ENCODE peak calls at places on chromosome 16, in four cellular contexts. B, E, W and N are unnamed samples.

GRCh38 chr16:56450275-56450889 is 750 bp downstream of the NUDT21 start:
- DNase-seq in B (peak; percentile 33), E (no peak), W (no peak), N (no peak)

GRCh38 chr16:29705030-29705429 is 26.1 kb downstream of the QPRT start:
- DNase-seq in B (no peak), E (no peak), W (no peak), N (no peak)

GRCh38 chr16:80954985-80955384 is 51.7 kb downstream of the CMC2 start:
- DNase-seq in W (no peak), B (no peak), E (no peak), N (peak; percentile 56)

GRCh38 chr16:68689921-68690320 is 44.8 kb downstream of the CDH3 start:
- DNase-seq in W (no peak), E (no peak), B (no peak), N (no peak)

GRCh38 chr16:66924527-66925321 is 611 bp downstream of the RRAD start:
- DNase-seq in E (no peak), B (no peak), W (peak; percentile 92), N (no peak)

GRCh38 chr16:84844049-84844350 is 24.2 kb downstream of the CRISPLD2 start:
- DNase-seq in W (no peak), E (no peak), B (no peak), N (no peak)

GRCh38 chr16:87407511-87408112 is 15.5 kb downstream of the MAP1LC3B start:
- DNase-seq in W (no peak), E (peak; percentile 84), B (no peak), N (no peak)

GRCh38 chr16:68281368-68282063 is 17.2 kb downstream of the SLC7A6 start:
- DNase-seq in W (no peak), E (no peak), B (no peak), N (peak; percentile 97)

GRCh38 chr16:10339777-10340752 is 45.8 kb upstream of the ATF7IP2 start:
- DNase-seq in B (no peak), W (peak; percentile 20), E (no peak), N (no peak)

GRCh38 chr16:28093383-28093725 is 29.8 kb upstream of the GSG1L start:
- DNase-seq in W (no peak), B (no peak), E (no peak), N (no peak)

GRCh38 chr16:68992521-68992920 is 112.9 kb upstream of the HAS3 start:
- DNase-seq in W (no peak), B (no peak), E (no peak), N (peak; percentile 70)

GRCh38 chr16:71627631-71628236 is 1.8 kb downstream of the MARVELD3 start:
- DNase-seq in B (no peak), W (peak; percentile 33), E (no peak), N (no peak)

GRCh38 chr16:12558641-12559040 is 245.0 kb downstream of the CPPED1 start:
- DNase-seq in E (no peak), W (no peak), B (no peak), N (peak; percentile 35)

GRCh38 chr16:47927330-47927729 is 228.5 kb downstream of the ABCC12 start:
- DNase-seq in B (no peak), W (no peak), E (no peak), N (no peak)

GRCh38 chr16:68300736-68301459 is 9.8 kb downstream of the SLC7A6OS start:
- DNase-seq in W (no peak), B (no peak), E (no peak), N (no peak)

GRCh38 chr16:76607317-76607716 is 330.1 kb downstream of the CNTNAP4 start:
- DNase-seq in B (no peak), E (no peak), W (no peak), N (no peak)

GRCh38 chr16:57720142-57720575 is 15.4 kb upstream of the KATNB1 start:
- DNase-seq in B (peak; percentile 51), W (peak; percentile 70), E (no peak), N (peak; percentile 72)

GRCh38 chr16:27322858-27323780 is 9.3 kb downstream of the IL4R start:
- DNase-seq in B (no peak), W (no peak), E (no peak), N (peak; percentile 89)

GRCh38 chr16:75273054-75273925 is 21.9 kb upstream of the BCAR1 start:
- DNase-seq in B (no peak), E (no peak), W (no peak), N (no peak)

GRCh38 chr16:76535-77272 is 1.3 kb upstream of the MPG start:
- DNase-seq in W (peak; percentile 86), E (no peak), B (no peak), N (peak; percentile 66)

GRCh38 chr16:27377666-27378485 is 24.1 kb upstream of the IL21R start:
- DNase-seq in B (no peak), W (no peak), E (peak; percentile 72), N (no peak)

GRCh38 chr16:57427307-57427706 is 19.9 kb downstream of the CIAPIN1 start:
- DNase-seq in E (no peak), B (no peak), W (no peak), N (no peak)

GRCh38 chr16:84686702-84687298 is 13.0 kb upstream of the USP10 start:
- DNase-seq in W (no peak), B (no peak), E (no peak), N (no peak)

GRCh38 chr16:76268824-76269223 is 8.4 kb upstream of the CNTNAP4 start:
- DNase-seq in B (no peak), E (peak; percentile 13), W (no peak), N (no peak)

GRCh38 chr16:78985736-78986605 is 614.6 kb downstream of the MAF start:
- DNase-seq in B (no peak), W (no peak), E (no peak), N (no peak)
- TF ChIP-seq TARDBP in B (no peak), W (no peak), E (no peak), N (no peak)

GRCh38 chr16:9054460-9054859 is 37.0 kb upstream of the HAPSTR1 start:
- DNase-seq in W (no peak), B (no peak), E (no peak), N (no peak)

GRCh38 chr16:9055115-9055514 is 36.3 kb upstream of the HAPSTR1 start:
- DNase-seq in B (no peak), E (no peak), W (no peak), N (no peak)

GRCh38 chr16:9050102-9050830 is 41.2 kb upstream of the HAPSTR1 start:
- DNase-seq in B (peak; percentile 41), W (peak; percentile 64), E (no peak), N (peak; percentile 52)

GRCh38 chr16:9055661-9056060 is 35.8 kb upstream of the HAPSTR1 start:
- DNase-seq in B (no peak), E (no peak), W (no peak), N (peak; percentile 39)

DNA sequence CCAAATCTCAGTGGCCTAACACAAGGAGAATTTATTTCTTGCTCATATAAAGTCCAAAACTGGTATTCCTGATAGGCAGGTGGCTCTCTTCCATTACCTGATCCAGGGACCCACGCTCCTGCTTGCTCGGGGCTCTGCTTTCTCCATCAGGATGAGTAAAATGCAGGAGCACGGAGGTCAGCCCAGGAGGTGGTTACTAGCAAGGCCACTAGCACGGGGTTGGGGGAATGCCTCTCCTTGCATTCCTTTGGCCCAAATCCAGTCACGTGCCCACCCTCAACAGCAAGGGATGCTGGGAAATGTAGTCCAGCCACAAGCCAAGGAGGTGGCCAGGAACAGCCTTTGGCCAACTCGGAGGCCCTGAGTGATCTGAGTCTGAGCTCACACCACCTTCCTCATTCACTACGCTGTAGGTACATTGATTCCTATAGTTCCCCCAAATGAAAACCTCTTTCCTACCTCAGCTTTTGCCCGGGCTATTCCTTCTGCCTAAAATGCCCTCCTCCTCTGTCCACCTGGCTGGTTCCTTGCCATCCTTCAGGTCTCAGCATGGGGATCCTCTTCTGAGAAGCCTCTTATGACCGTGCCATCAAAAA is 38.3 kb upstream of the HAPSTR1 start:
- DNase-seq in B (peak; percentile 88), W (peak; percentile 88), E (no peak), N (peak; percentile 92)
- TF ChIP-seq TARDBP in B (no peak), W (no peak), E (no peak), N (no peak)

GRCh38 chr16:2988590-2989099 is 8.4 kb upstream of the PKMYT1 start:
- DNase-seq in W (no peak), B (no peak), E (no peak), N (no peak)
- TF ChIP-seq TARDBP in W (no peak), B (no peak), E (no peak), N (no peak)

GRCh38 chr16:1445518-1446197 is 1.3 kb upstream of the CCDC154 start:
- DNase-seq in E (no peak), B (no peak), W (no peak), N (no peak)
- TF ChIP-seq TARDBP in E (no peak), B (no peak), W (no peak), N (no peak)

GRCh38 chr16:31108794-31109558 is 790 bp downstream of the BCKDK start:
- DNase-seq in E (no peak), W (no peak), B (no peak), N (no peak)

GRCh38 chr16:31109622-31110021 is 1.4 kb downstream of the BCKDK start:
- DNase-seq in B (no peak), W (no peak), E (no peak), N (no peak)

GRCh38 chr16:31107465-31107867 is 720 bp upstream of the BCKDK start:
- DNase-seq in B (no peak), W (no peak), E (peak; percentile 54), N (no peak)

GRCh38 chr16:31106509-31107464 is 1.4 kb upstream of the BCKDK start:
- DNase-seq in E (no peak), B (no peak), W (no peak), N (no peak)

DNA sequence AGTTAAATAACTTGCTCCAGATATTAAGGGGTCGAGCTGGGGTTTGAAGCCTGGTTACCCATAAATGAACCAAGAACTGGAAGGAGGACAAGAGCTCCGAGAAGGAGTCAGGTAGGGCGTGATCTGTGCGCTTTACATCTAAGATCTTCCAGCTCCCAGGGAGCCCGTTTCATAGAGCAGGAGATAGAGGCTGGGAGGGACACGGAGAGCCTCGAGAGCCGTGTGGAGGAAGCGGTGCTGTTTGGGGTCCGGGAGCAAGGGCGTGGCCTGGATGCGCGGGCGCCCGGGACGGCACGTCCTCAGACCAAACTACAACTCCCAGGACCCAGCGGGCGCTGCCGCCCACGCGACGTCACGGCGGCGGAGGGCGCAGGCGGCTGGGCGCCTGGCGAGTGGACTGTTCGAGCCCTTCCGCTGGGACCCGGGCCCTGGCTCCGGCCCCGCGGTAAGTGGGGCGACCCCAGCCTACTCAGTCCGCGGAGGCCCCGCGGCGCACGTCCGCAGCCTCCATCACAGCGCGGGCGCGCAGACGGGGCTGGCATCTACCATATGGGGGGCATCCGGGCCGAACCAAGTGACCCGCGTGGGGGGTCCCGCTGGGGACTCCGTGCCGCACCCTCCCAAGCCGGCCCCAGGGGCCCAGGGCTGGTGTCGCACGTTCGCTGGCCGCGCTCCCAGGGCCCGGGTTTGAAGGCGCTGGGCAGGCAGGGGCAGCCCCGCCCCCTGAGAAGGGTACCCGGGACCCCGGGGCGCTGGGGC is at the start of gene BCKDK:
- DNase-seq in B (peak; percentile 76), E (peak; percentile 32), W (peak; percentile 88), N (peak; percentile 58)
- TF ChIP-seq TARDBP in B (no peak), E (peak; percentile 75), W (no peak), N (peak; percentile 11)